ENCODE peak calls at places on chromosome 18, in nine cellular contexts. One of them, this sample, is unnamed.

GRCh38 chr18:73790582-73790981 is 357.1 kb downstream of the FBXO15 start:
- DNase-seq in AG04450: no peak
- DNase-seq in left ventricle myocardium inferior: no peak
- DNase-seq in sigmoid colon: no peak
- DNase-seq in OCI-LY7: no peak
- DNase-seq in heart left ventricle: no peak
- DNase-seq in CD8-positive, alpha-beta T cell: no peak
- DNase-seq in adrenal gland: no peak
- DNase-seq in body of pancreas: no peak
- DNase-seq in this sample: no peak

GRCh38 chr18:47606526-47606925 is 323.9 kb downstream of the SMAD2 start:
- DNase-seq in CD8-positive, alpha-beta T cell: no peak
- DNase-seq in AG04450: no peak
- DNase-seq in adrenal gland: no peak
- DNase-seq in heart left ventricle: no peak
- DNase-seq in left ventricle myocardium inferior: no peak
- DNase-seq in OCI-LY7: no peak
- DNase-seq in body of pancreas: no peak
- DNase-seq in sigmoid colon: no peak
- DNase-seq in this sample: no peak

GRCh38 chr18:34339155-34339554 is 114.4 kb upstream of the NOL4 start:
- DNase-seq in OCI-LY7: no peak
- DNase-seq in adrenal gland: no peak
- DNase-seq in AG04450: no peak
- DNase-seq in CD8-positive, alpha-beta T cell: no peak
- DNase-seq in heart left ventricle: no peak
- DNase-seq in sigmoid colon: no peak
- DNase-seq in left ventricle myocardium inferior: no peak
- DNase-seq in body of pancreas: no peak
- DNase-seq in this sample: no peak

GRCh38 chr18:34219651-34220050 is 5.1 kb downstream of the NOL4 start:
- DNase-seq in sigmoid colon: no peak
- DNase-seq in left ventricle myocardium inferior: no peak
- DNase-seq in adrenal gland: no peak
- DNase-seq in AG04450: no peak
- DNase-seq in heart left ventricle: no peak
- DNase-seq in OCI-LY7: no peak
- DNase-seq in body of pancreas: no peak
- DNase-seq in CD8-positive, alpha-beta T cell: no peak
- DNase-seq in this sample: no peak

GRCh38 chr18:31275722-31276463 is 42.1 kb upstream of the DSG1 start:
- DNase-seq in AG04450: no peak
- DNase-seq in adrenal gland: no peak
- DNase-seq in OCI-LY7: no peak
- DNase-seq in left ventricle myocardium inferior: no peak
- DNase-seq in sigmoid colon: no peak
- DNase-seq in heart left ventricle: no peak
- DNase-seq in body of pancreas: no peak
- DNase-seq in CD8-positive, alpha-beta T cell: no peak
- DNase-seq in this sample: no peak

GRCh38 chr18:2466978-2467377 is 104.3 kb downstream of the METTL4 start:
- DNase-seq in AG04450: no peak
- DNase-seq in CD8-positive, alpha-beta T cell: no peak
- DNase-seq in OCI-LY7: no peak
- DNase-seq in adrenal gland: no peak
- DNase-seq in heart left ventricle: no peak
- DNase-seq in sigmoid colon: no peak
- DNase-seq in body of pancreas: no peak
- DNase-seq in left ventricle myocardium inferior: no peak
- DNase-seq in this sample: no peak

GRCh38 chr18:21315741-21316187 is 73.7 kb downstream of the GREB1L start:
- DNase-seq in left ventricle myocardium inferior: no peak
- DNase-seq in OCI-LY7: no peak
- DNase-seq in body of pancreas: no peak
- DNase-seq in sigmoid colon: no peak
- DNase-seq in CD8-positive, alpha-beta T cell: no peak
- DNase-seq in AG04450: no peak
- DNase-seq in adrenal gland: no peak
- DNase-seq in heart left ventricle: no peak
- DNase-seq in this sample: no peak

GRCh38 chr18:77522031-77522675 is 272.5 kb downstream of the GALR1 start:
- DNase-seq in AG04450: no peak
- DNase-seq in OCI-LY7: no peak
- DNase-seq in body of pancreas: no peak
- DNase-seq in adrenal gland: no peak
- DNase-seq in heart left ventricle: no peak
- DNase-seq in CD8-positive, alpha-beta T cell: no peak
- DNase-seq in left ventricle myocardium inferior: no peak
- DNase-seq in sigmoid colon: no peak
- DNase-seq in this sample: no peak

GRCh38 chr18:56740645-56741044 is 89.5 kb downstream of the WDR7 start:
- DNase-seq in AG04450: no peak
- DNase-seq in OCI-LY7: no peak
- DNase-seq in left ventricle myocardium inferior: no peak
- DNase-seq in body of pancreas: no peak
- DNase-seq in sigmoid colon: no peak
- DNase-seq in adrenal gland: no peak
- DNase-seq in CD8-positive, alpha-beta T cell: no peak
- DNase-seq in heart left ventricle: no peak
- DNase-seq in this sample: no peak

GRCh38 chr18:3449702-3450357 is at the start of gene TGIF1:
- DNase-seq in CD8-positive, alpha-beta T cell: peak
- DNase-seq in sigmoid colon: peak
- DNase-seq in OCI-LY7: peak
- DNase-seq in AG04450: no peak
- DNase-seq in body of pancreas: peak
- DNase-seq in adrenal gland: peak
- DNase-seq in left ventricle myocardium inferior: peak
- DNase-seq in heart left ventricle: peak
- DNase-seq in this sample: peak

GRCh38 chr18:68735498-68736343 is 20.8 kb upstream of the TMX3 start:
- DNase-seq in CD8-positive, alpha-beta T cell: no peak
- DNase-seq in sigmoid colon: no peak
- DNase-seq in body of pancreas: peak
- DNase-seq in OCI-LY7: peak
- DNase-seq in AG04450: peak
- DNase-seq in heart left ventricle: no peak
- DNase-seq in adrenal gland: no peak
- DNase-seq in left ventricle myocardium inferior: no peak
- DNase-seq in this sample: no peak

GRCh38 chr18:62572456-62572855 is 49.6 kb downstream of the ZCCHC2 start:
- DNase-seq in CD8-positive, alpha-beta T cell: no peak
- DNase-seq in heart left ventricle: no peak
- DNase-seq in AG04450: no peak
- DNase-seq in adrenal gland: no peak
- DNase-seq in left ventricle myocardium inferior: no peak
- DNase-seq in body of pancreas: no peak
- DNase-seq in OCI-LY7: no peak
- DNase-seq in sigmoid colon: no peak
- DNase-seq in this sample: no peak

GRCh38 chr18:67215686-67216085 is 300.8 kb downstream of the DSEL start:
- DNase-seq in CD8-positive, alpha-beta T cell: no peak
- DNase-seq in body of pancreas: no peak
- DNase-seq in left ventricle myocardium inferior: no peak
- DNase-seq in OCI-LY7: no peak
- DNase-seq in adrenal gland: no peak
- DNase-seq in heart left ventricle: no peak
- DNase-seq in sigmoid colon: no peak
- DNase-seq in AG04450: no peak
- DNase-seq in this sample: peak

GRCh38 chr18:22609642-22610041 is 191.9 kb upstream of the CTAGE1 start:
- DNase-seq in adrenal gland: peak
- DNase-seq in sigmoid colon: no peak
- DNase-seq in OCI-LY7: no peak
- DNase-seq in CD8-positive, alpha-beta T cell: no peak
- DNase-seq in body of pancreas: peak
- DNase-seq in heart left ventricle: peak
- DNase-seq in AG04450: no peak
- DNase-seq in left ventricle myocardium inferior: peak
- DNase-seq in this sample: no peak

GRCh38 chr18:50573679-50574078 is 13.8 kb downstream of the MAPK4 start:
- DNase-seq in sigmoid colon: no peak
- DNase-seq in left ventricle myocardium inferior: no peak
- DNase-seq in body of pancreas: no peak
- DNase-seq in AG04450: no peak
- DNase-seq in adrenal gland: no peak
- DNase-seq in heart left ventricle: no peak
- DNase-seq in OCI-LY7: peak
- DNase-seq in CD8-positive, alpha-beta T cell: no peak
- DNase-seq in this sample: no peak
- TF ChIP-seq CTCF in sigmoid colon: no peak
- TF ChIP-seq CTCF in left ventricle myocardium inferior: peak
- TF ChIP-seq CTCF in body of pancreas: no peak
- TF ChIP-seq CTCF in AG04450: no peak
- TF ChIP-seq CTCF in adrenal gland: no peak
- TF ChIP-seq CTCF in heart left ventricle: no peak
- TF ChIP-seq CTCF in OCI-LY7: peak
- TF ChIP-seq CTCF in CD8-positive, alpha-beta T cell: no peak
- TF ChIP-seq CTCF in this sample: no peak

DNA sequence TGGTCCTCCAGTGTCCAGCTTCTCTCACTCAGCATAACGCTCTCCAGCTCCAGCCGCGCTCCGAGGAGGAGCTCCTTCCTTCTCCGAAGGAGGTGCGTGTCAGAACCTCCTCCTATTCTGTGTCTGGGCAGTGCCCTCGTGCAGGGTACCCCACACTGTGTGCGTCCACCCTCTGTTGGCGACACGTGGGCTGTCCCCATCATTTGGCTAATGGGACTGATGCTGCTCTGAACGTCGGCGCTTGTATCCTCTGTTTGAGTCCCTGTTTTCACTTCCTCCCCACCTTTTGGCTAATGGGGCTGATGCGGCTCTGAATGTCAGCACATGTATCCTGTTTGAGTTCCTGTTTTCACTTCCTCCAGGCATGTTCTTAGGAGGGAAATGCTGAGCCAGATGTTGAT is 22.2 kb downstream of the KCNG2 start:
- DNase-seq in adrenal gland: no peak
- DNase-seq in AG04450: no peak
- DNase-seq in heart left ventricle: no peak
- DNase-seq in CD8-positive, alpha-beta T cell: peak
- DNase-seq in OCI-LY7: peak
- DNase-seq in body of pancreas: peak
- DNase-seq in left ventricle myocardium inferior: no peak
- DNase-seq in sigmoid colon: no peak
- DNase-seq in this sample: no peak
- H3K4me3 ChIP-seq in adrenal gland: no peak
- H3K4me3 ChIP-seq in AG04450: no peak
- H3K4me3 ChIP-seq in heart left ventricle: no peak
- H3K4me3 ChIP-seq in CD8-positive, alpha-beta T cell: no peak
- H3K4me3 ChIP-seq in OCI-LY7: no peak
- H3K4me3 ChIP-seq in body of pancreas: no peak
- H3K4me3 ChIP-seq in left ventricle myocardium inferior: no peak
- H3K4me3 ChIP-seq in sigmoid colon: no peak
- H3K4me3 ChIP-seq in this sample: no peak

DNA sequence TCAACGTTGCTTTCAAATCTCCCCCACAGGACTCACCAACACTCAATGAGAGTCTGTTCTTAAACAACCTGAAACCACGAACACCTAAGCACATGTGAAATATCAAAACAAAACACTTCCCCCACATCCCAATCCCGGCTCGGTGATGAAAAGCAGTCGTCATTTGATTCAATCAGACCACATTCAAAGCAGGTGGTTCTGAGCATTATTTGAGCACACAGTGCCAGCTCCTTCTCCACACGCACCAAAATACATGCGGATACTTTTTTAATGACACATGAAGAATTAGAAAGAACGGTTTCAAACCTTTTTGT is 98.3 kb downstream of the TCF4 start:
- DNase-seq in OCI-LY7: peak
- DNase-seq in body of pancreas: no peak
- DNase-seq in AG04450: no peak
- DNase-seq in CD8-positive, alpha-beta T cell: no peak
- DNase-seq in left ventricle myocardium inferior: no peak
- DNase-seq in heart left ventricle: no peak
- DNase-seq in adrenal gland: no peak
- DNase-seq in sigmoid colon: no peak
- DNase-seq in this sample: no peak
- H3K27ac ChIP-seq in OCI-LY7: peak
- H3K27ac ChIP-seq in body of pancreas: no peak
- H3K27ac ChIP-seq in AG04450: no peak
- H3K27ac ChIP-seq in CD8-positive, alpha-beta T cell: no peak
- H3K27ac ChIP-seq in left ventricle myocardium inferior: no peak
- H3K27ac ChIP-seq in heart left ventricle: no peak
- H3K27ac ChIP-seq in adrenal gland: no peak
- H3K27ac ChIP-seq in sigmoid colon: no peak
- H3K27ac ChIP-seq in this sample: no peak

GRCh38 chr18:44894011-44894410 is 213.3 kb downstream of the SETBP1 start:
- DNase-seq in body of pancreas: no peak
- DNase-seq in AG04450: no peak
- DNase-seq in heart left ventricle: no peak
- DNase-seq in sigmoid colon: no peak
- DNase-seq in CD8-positive, alpha-beta T cell: no peak
- DNase-seq in OCI-LY7: no peak
- DNase-seq in adrenal gland: no peak
- DNase-seq in left ventricle myocardium inferior: no peak
- DNase-seq in this sample: no peak

GRCh38 chr18:44893045-44893706 is 212.5 kb downstream of the SETBP1 start:
- DNase-seq in sigmoid colon: no peak
- DNase-seq in CD8-positive, alpha-beta T cell: no peak
- DNase-seq in left ventricle myocardium inferior: no peak
- DNase-seq in AG04450: no peak
- DNase-seq in adrenal gland: no peak
- DNase-seq in OCI-LY7: no peak
- DNase-seq in body of pancreas: no peak
- DNase-seq in heart left ventricle: no peak
- DNase-seq in this sample: no peak

GRCh38 chr18:44896817-44897216 is 216.1 kb downstream of the SETBP1 start:
- DNase-seq in sigmoid colon: no peak
- DNase-seq in AG04450: no peak
- DNase-seq in left ventricle myocardium inferior: no peak
- DNase-seq in body of pancreas: peak
- DNase-seq in CD8-positive, alpha-beta T cell: no peak
- DNase-seq in OCI-LY7: no peak
- DNase-seq in heart left ventricle: no peak
- DNase-seq in adrenal gland: no peak
- DNase-seq in this sample: no peak

GRCh38 chr18:44897445-44898215 is 216.9 kb downstream of the SETBP1 start:
- DNase-seq in CD8-positive, alpha-beta T cell: no peak
- DNase-seq in heart left ventricle: no peak
- DNase-seq in body of pancreas: peak
- DNase-seq in sigmoid colon: no peak
- DNase-seq in left ventricle myocardium inferior: no peak
- DNase-seq in adrenal gland: no peak
- DNase-seq in AG04450: no peak
- DNase-seq in OCI-LY7: no peak
- DNase-seq in this sample: no peak

DNA sequence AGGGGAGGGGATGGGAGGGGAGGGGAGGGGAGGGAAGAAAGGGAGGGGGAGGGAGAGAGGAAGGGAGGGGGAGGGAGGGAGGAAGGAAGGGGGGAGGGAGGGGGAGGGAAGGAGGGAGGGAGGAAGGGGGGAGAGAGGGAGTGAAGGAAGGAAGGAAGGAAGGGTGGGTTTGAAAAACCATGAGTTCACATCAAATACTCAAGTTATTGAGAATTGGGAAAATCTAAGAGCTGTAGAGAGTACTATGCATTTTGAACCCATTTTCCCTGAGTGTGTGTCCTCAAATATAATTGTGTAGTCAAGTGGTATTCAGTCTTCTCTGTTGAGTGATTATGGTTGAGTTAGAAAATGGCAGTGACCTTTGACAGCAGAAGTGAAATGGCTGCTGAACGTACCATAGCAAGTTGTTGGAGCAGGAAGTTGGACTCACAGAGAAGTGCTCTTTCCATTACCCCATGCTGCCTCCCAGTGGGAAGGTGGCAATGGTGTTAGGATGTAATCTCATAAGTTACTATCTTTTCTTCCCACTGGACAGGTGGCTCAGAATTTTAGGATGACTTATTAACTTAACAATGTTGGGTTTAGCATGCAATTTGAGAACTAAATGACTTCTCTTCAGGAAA is 214.6 kb downstream of the SETBP1 start:
- DNase-seq in CD8-positive, alpha-beta T cell: no peak
- DNase-seq in sigmoid colon: no peak
- DNase-seq in left ventricle myocardium inferior: peak
- DNase-seq in adrenal gland: no peak
- DNase-seq in AG04450: peak
- DNase-seq in body of pancreas: peak
- DNase-seq in OCI-LY7: peak
- DNase-seq in heart left ventricle: peak
- DNase-seq in this sample: no peak
- TF ChIP-seq CTCF in CD8-positive, alpha-beta T cell: no peak
- TF ChIP-seq CTCF in sigmoid colon: no peak
- TF ChIP-seq CTCF in left ventricle myocardium inferior: peak
- TF ChIP-seq CTCF in adrenal gland: peak
- TF ChIP-seq CTCF in AG04450: peak
- TF ChIP-seq CTCF in body of pancreas: peak
- TF ChIP-seq CTCF in OCI-LY7: peak
- TF ChIP-seq CTCF in heart left ventricle: peak
- TF ChIP-seq CTCF in this sample: peak

This sample was measured in kidney.